ENCODE peak calls at places on chromosomes 7 and 10, in nine cellular contexts. N is PC-3, K is neural progenitor cell, R is A549, Q is MM.1S, P is SK-N-SH, T is fibroblast of lung, Y is PC-9, U is neuronal stem cell. Z is an unnamed sample.

GRCh38 chr10:62939698-62940097 is 123.5 kb upstream of the EGR2 start:
- DNase-seq in N (no peak), K (no peak), R (no peak), Q (no peak), P (no peak), T (no peak), Y (no peak), U (no peak), Z (no peak)

GRCh38 chr7:92527300-92528187 is 776 bp downstream of the PEX1 start:
- DNase-seq in N (peak; percentile 66), K (peak; percentile 80), R (peak; percentile 80), Q (peak; percentile 79), P (peak; percentile 78), T (peak; percentile 62), Y (peak; percentile 59), U (peak; percentile 36), Z (peak; percentile 91)

GRCh38 chr10:93462881-93463280 is 19.3 kb downstream of the MYOF start:
- DNase-seq in N (peak; percentile 92), K (no peak), R (no peak), Q (no peak), P (no peak), T (peak; percentile 46), Y (no peak), U (no peak), Z (no peak)

GRCh38 chr7:139654270-139655181 is 123.3 kb downstream of the HIPK2 start:
- DNase-seq in N (no peak), K (no peak), R (no peak), Q (no peak), P (no peak), T (peak; percentile 42), Y (no peak), U (no peak), Z (no peak)

GRCh38 chr7:91710896-91711295 is 169.6 kb downstream of the MTERF1 start:
- DNase-seq in N (no peak), K (no peak), R (no peak), Q (no peak), P (no peak), T (peak; percentile 30), Y (no peak), U (no peak), Z (no peak)

GRCh38 chr7:149782682-149783345 is 9.4 kb upstream of the ZNF467 start:
- DNase-seq in N (no peak), K (no peak), R (no peak), Q (no peak), P (no peak), T (no peak), Y (no peak), U (no peak), Z (no peak)

GRCh38 chr7:149455175-149455950 is 5.5 kb downstream of the ZNF777 start:
- DNase-seq in N (no peak), K (no peak), R (no peak), Q (no peak), P (no peak), T (no peak), Y (no peak), U (no peak), Z (no peak)

GRCh38 chr10:101567165-101568006 is 20.7 kb downstream of the POLL start:
- DNase-seq in N (no peak), K (no peak), R (no peak), Q (no peak), P (no peak), T (no peak), Y (no peak), U (no peak), Z (no peak)

GRCh38 chr7:47780555-47780954 is 167.7 kb downstream of the PKD1L1 start:
- DNase-seq in N (no peak), K (no peak), R (no peak), Q (no peak), P (no peak), T (no peak), Y (no peak), U (no peak), Z (no peak)

GRCh38 chr10:4807803-4808507 is 18.1 kb upstream of the AKR1E2 start:
- DNase-seq in N (peak; percentile 74), K (no peak), R (peak; percentile 38), Q (peak; percentile 52), P (no peak), T (peak; percentile 60), Y (no peak), U (no peak), Z (no peak)

GRCh38 chr10:6593140-6593740 is 13.2 kb upstream of the PRKCQ start:
- DNase-seq in N (no peak), K (no peak), R (no peak), Q (no peak), P (peak; percentile 12), T (no peak), Y (no peak), U (no peak), Z (no peak)

GRCh38 chr7:81510122-81510521 is 259.7 kb downstream of the HGF start:
- DNase-seq in N (no peak), K (no peak), R (no peak), Q (no peak), P (no peak), T (no peak), Y (no peak), U (no peak), Z (no peak)

GRCh38 chr10:28676297-28676967 is 889 bp upstream of the BAMBI start:
- DNase-seq in N (no peak), K (peak; percentile 84), R (no peak), Q (peak; percentile 13), P (no peak), T (no peak), Y (no peak), U (no peak), Z (no peak)

DNA sequence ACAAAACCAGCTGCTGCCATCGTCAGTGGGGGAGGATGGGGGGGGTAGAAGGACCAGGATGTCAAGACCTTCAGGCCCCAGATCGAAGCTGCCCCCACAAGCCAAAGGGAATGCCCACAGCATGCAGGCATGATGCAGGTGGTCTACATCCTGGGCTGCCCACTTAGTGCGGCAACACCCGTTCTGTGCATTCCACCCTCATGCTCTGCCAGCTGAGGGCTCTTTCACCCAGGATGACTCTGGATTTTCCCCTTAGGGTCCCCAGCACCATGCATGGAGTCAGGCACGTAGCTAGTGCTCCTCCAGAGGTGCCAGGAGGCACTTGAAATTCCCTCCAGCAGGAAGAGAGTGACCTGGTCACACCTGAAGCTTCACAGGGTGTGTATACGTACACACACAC is 66.2 kb downstream of the SH3PXD2A start:
- DNase-seq in N (no peak), K (no peak), R (no peak), Q (no peak), P (no peak), T (no peak), Y (no peak), U (no peak), Z (no peak)
- H3K4me1 ChIP-seq in N (peaks cover 39% of the 10 kb centered on the region), K (peaks cover 11% of the 10 kb centered on the region), R (peaks cover 38% of the 10 kb centered on the region), Q (peaks cover 6% of the 10 kb centered on the region), P (peaks cover 6% of the 10 kb centered on the region), T (no peaks in the 10 kb centered on the region), Y (peaks cover 45% of the 10 kb centered on the region), U (no peaks in the 10 kb centered on the region), Z (no peaks in the 10 kb centered on the region)

DNA sequence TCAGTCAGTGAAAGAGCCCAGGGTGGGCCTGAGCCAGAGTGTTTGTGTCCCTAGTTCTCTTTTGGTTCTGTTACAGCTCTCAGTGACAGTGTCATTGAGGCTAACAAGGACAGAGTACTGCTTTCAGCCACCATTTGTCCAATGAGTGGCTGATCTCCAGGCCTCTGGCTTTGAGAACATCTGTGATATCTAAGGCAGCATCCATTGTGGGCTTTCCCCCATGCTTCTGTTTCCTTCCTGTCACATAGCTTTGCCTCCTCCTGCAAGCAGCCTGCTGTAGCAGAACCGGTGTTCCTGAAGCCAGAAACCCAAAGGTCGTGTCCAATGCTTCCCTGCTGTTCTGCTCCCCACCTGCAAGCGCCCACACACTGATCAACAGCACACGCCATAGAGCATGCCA is 68.4 kb downstream of the IKZF1 start:
- DNase-seq in N (no peak), K (no peak), R (no peak), Q (no peak), P (no peak), T (no peak), Y (no peak), U (no peak), Z (no peak)
- H3K27ac ChIP-seq in N (no peak overlapping the region), K (no peak overlapping the region), R (no peak overlapping the region), Q (no peak overlapping the region), P (no peak overlapping the region), T (no peak overlapping the region), Y (no peak overlapping the region), U (no peak overlapping the region), Z (no peak overlapping the region)

GRCh38 chr7:151518781-151519044 is 982 bp downstream of the RHEB start:
- DNase-seq in N (no peak), K (peak; percentile 49), R (no peak), Q (peak; percentile 28), P (no peak), T (no peak), Y (no peak), U (no peak), Z (peak; percentile 69)
- H3K4me2 ChIP-seq in N (peak overlapping the region; percentile 93), K (peak overlapping the region; percentile 87), R (peak overlapping the region; percentile 99), Q (peak overlapping the region; percentile 84), P (peak overlapping the region; percentile 89), T (peak overlapping the region; percentile 95), Y (peak overlapping the region; percentile 87), U (peak overlapping the region; percentile 87), Z (peak overlapping the region; percentile 89)

GRCh38 chr7:2840458-2840857 is 3.6 kb downstream of the GNA12 start:
- DNase-seq in N (no peak), K (no peak), R (no peak), Q (no peak), P (no peak), T (no peak), Y (no peak), U (no peak), Z (no peak)
- H3K4me1 ChIP-seq in N (peaks cover 18% of the 10 kb centered on the region), K (peaks cover 26% of the 10 kb centered on the region), R (peaks cover 13% of the 10 kb centered on the region), Q (no peaks in the 10 kb centered on the region), P (peaks cover 8% of the 10 kb centered on the region), T (peaks cover 10% of the 10 kb centered on the region), Y (peaks cover 39% of the 10 kb centered on the region), U (peaks cover 3% of the 10 kb centered on the region), Z (peaks cover 27% of the 10 kb centered on the region)

DNA sequence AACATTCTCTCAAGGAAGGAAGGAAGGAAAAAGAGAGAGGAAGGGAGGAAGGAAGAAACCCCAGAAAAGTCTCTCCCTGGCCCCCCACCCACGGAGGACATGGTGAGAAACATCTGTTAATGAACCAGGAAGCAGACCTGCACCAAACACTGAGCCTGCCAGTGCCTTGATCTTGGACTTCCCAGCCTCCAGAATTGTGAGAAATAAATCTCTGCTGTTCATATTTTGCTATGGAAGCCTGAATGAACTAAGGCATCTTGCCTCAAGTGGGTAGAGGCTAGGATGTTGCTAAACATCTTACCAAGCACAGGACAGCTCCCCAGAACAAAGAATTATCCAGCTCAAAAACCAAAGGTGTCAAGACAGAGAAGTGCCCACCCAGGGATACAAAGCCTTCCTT is 19.1 kb downstream of the LRRC20 start:
- DNase-seq in N (no peak), K (no peak), R (no peak), Q (no peak), P (no peak), T (no peak), Y (no peak), U (no peak), Z (no peak)
- H3K27ac ChIP-seq in N (no peak overlapping the region), K (no peak overlapping the region), R (peak overlapping the region; percentile 66), Q (no peak overlapping the region), P (peak overlapping the region; percentile 60), T (peak overlapping the region; percentile 80), Y (peak overlapping the region; percentile 83), U (no peak overlapping the region), Z (peak overlapping the region; percentile 62)

Z was measured in osteoblast.